ENCODE peak calls at places on chromosomes 6 and 20, in five cellular contexts. A, C, E, X and B are unnamed samples.

GRCh38 chr6:166959906-166960608 is 3.7 kb upstream of the RNASET2 start:
- DNase-seq in A (no peak), C (no peak), E (no peak), X (no peak), B (no peak)

GRCh38 chr6:27279513-27280063 is 32.1 kb downstream of the PRSS16 start:
- DNase-seq in A (peak), C (no peak), E (no peak), X (no peak), B (no peak)

GRCh38 chr20:51379601-51380341 is 162.7 kb downstream of the NFATC2 start:
- DNase-seq in A (no peak), C (no peak), E (no peak), X (no peak), B (no peak)

GRCh38 chr6:78629154-78629721 is 238.1 kb upstream of the IRAK1BP1 start:
- DNase-seq in A (no peak), C (no peak), E (no peak), X (no peak), B (no peak)

GRCh38 chr20:16273812-16274560 is 299.3 kb downstream of the KIF16B start:
- DNase-seq in A (no peak), C (no peak), E (no peak), X (no peak), B (no peak)

GRCh38 chr6:4313044-4313686 is 177.8 kb upstream of the ECI2 start:
- DNase-seq in A (no peak), C (no peak), E (no peak), X (no peak), B (no peak)

GRCh38 chr6:45432944-45433343 is 55.2 kb upstream of the SUPT3H start:
- DNase-seq in A (no peak), C (no peak), E (no peak), X (no peak), B (no peak)

GRCh38 chr6:73460044-73460443 is 1.5 kb upstream of the MTO1 start:
- DNase-seq in A (no peak), C (no peak), E (no peak), X (no peak), B (no peak)

GRCh38 chr6:6966127-6966526 is 141.6 kb upstream of the RREB1 start:
- DNase-seq in A (no peak), C (no peak), E (no peak), X (no peak), B (no peak)